ENCODE peak calls at places on chromosomes 3 and 15, in six cellular contexts. One of them, this sample, is unnamed.

GRCh38 chr3:38117748-38118420 is 19.0 kb downstream of the ACAA1 start:
- DNase-seq in cardiac muscle cell: peak
- DNase-seq in HFFc6: peak
- DNase-seq in heart left ventricle: no peak
- DNase-seq in PC-3: peak
- DNase-seq in foreskin keratinocyte: no peak
- DNase-seq in this sample: peak

GRCh38 chr3:9770276-9770812 is 597 bp upstream of the CAMK1 start:
- DNase-seq in HFFc6: no peak
- DNase-seq in PC-3: no peak
- DNase-seq in cardiac muscle cell: no peak
- DNase-seq in foreskin keratinocyte: no peak
- DNase-seq in heart left ventricle: peak
- DNase-seq in this sample: no peak

GRCh38 chr3:105837143-105837740 is 31.6 kb downstream of the CBLB start:
- DNase-seq in PC-3: no peak
- DNase-seq in foreskin keratinocyte: no peak
- DNase-seq in HFFc6: no peak
- DNase-seq in heart left ventricle: no peak
- DNase-seq in cardiac muscle cell: no peak
- DNase-seq in this sample: no peak

GRCh38 chr3:111676177-111677021 is 81.3 kb upstream of the ZBED2 start:
- DNase-seq in PC-3: peak
- DNase-seq in HFFc6: peak
- DNase-seq in foreskin keratinocyte: peak
- DNase-seq in cardiac muscle cell: no peak
- DNase-seq in heart left ventricle: no peak
- DNase-seq in this sample: no peak

GRCh38 chr3:118400086-118400485 is 634.6 kb downstream of the IGSF11 start:
- DNase-seq in HFFc6: no peak
- DNase-seq in heart left ventricle: no peak
- DNase-seq in PC-3: no peak
- DNase-seq in foreskin keratinocyte: no peak
- DNase-seq in cardiac muscle cell: no peak
- DNase-seq in this sample: no peak

GRCh38 chr3:77320514-77320913 is 280.6 kb downstream of the ROBO2 start:
- DNase-seq in heart left ventricle: no peak
- DNase-seq in cardiac muscle cell: peak
- DNase-seq in PC-3: peak
- DNase-seq in HFFc6: peak
- DNase-seq in foreskin keratinocyte: no peak
- DNase-seq in this sample: no peak

GRCh38 chr15:70262171-70262570 is 164.5 kb upstream of the TLE3 start:
- DNase-seq in PC-3: no peak
- DNase-seq in cardiac muscle cell: no peak
- DNase-seq in foreskin keratinocyte: no peak
- DNase-seq in HFFc6: no peak
- DNase-seq in heart left ventricle: no peak
- DNase-seq in this sample: no peak

GRCh38 chr3:15324335-15324734 is 8.1 kb downstream of the SH3BP5 start:
- DNase-seq in heart left ventricle: no peak
- DNase-seq in cardiac muscle cell: no peak
- DNase-seq in HFFc6: no peak
- DNase-seq in PC-3: no peak
- DNase-seq in foreskin keratinocyte: no peak
- DNase-seq in this sample: no peak

GRCh38 chr3:11555211-11555782 is 88.4 kb downstream of the VGLL4 start:
- DNase-seq in foreskin keratinocyte: no peak
- DNase-seq in cardiac muscle cell: no peak
- DNase-seq in PC-3: no peak
- DNase-seq in heart left ventricle: no peak
- DNase-seq in HFFc6: no peak
- DNase-seq in this sample: no peak

GRCh38 chr15:100623301-100623700 is 20.9 kb downstream of the ASB7 start:
- DNase-seq in heart left ventricle: no peak
- DNase-seq in PC-3: no peak
- DNase-seq in cardiac muscle cell: no peak
- DNase-seq in HFFc6: peak
- DNase-seq in foreskin keratinocyte: peak
- DNase-seq in this sample: no peak

GRCh38 chr3:178072391-178072790 is 463.8 kb upstream of the KCNMB2 start:
- DNase-seq in heart left ventricle: no peak
- DNase-seq in cardiac muscle cell: no peak
- DNase-seq in foreskin keratinocyte: no peak
- DNase-seq in HFFc6: no peak
- DNase-seq in PC-3: no peak
- DNase-seq in this sample: no peak

GRCh38 chr15:74406992-74407705 is 26.6 kb downstream of the SEMA7A start:
- DNase-seq in foreskin keratinocyte: peak
- DNase-seq in PC-3: peak
- DNase-seq in cardiac muscle cell: no peak
- DNase-seq in heart left ventricle: no peak
- DNase-seq in HFFc6: peak
- DNase-seq in this sample: peak

GRCh38 chr15:99158626-99159412 is 53.9 kb downstream of the SYNM start:
- DNase-seq in foreskin keratinocyte: no peak
- DNase-seq in PC-3: no peak
- DNase-seq in cardiac muscle cell: no peak
- DNase-seq in HFFc6: no peak
- DNase-seq in heart left ventricle: no peak
- DNase-seq in this sample: no peak

GRCh38 chr15:75123395-75123794 is 78.3 kb upstream of the C15orf39 start:
- DNase-seq in heart left ventricle: no peak
- DNase-seq in PC-3: peak
- DNase-seq in foreskin keratinocyte: no peak
- DNase-seq in cardiac muscle cell: no peak
- DNase-seq in HFFc6: peak
- DNase-seq in this sample: no peak

GRCh38 chr3:54967586-54968244 is 39.9 kb upstream of the LRTM1 start:
- DNase-seq in foreskin keratinocyte: no peak
- DNase-seq in HFFc6: peak
- DNase-seq in heart left ventricle: no peak
- DNase-seq in PC-3: no peak
- DNase-seq in cardiac muscle cell: no peak
- DNase-seq in this sample: no peak

GRCh38 chr15:70245932-70246622 is 148.4 kb upstream of the TLE3 start:
- DNase-seq in foreskin keratinocyte: no peak
- DNase-seq in cardiac muscle cell: no peak
- DNase-seq in HFFc6: peak
- DNase-seq in PC-3: peak
- DNase-seq in heart left ventricle: peak
- DNase-seq in this sample: no peak

GRCh38 chr3:127712881-127713771 is 40.4 kb downstream of the ABTB1 start:
- DNase-seq in cardiac muscle cell: no peak
- DNase-seq in PC-3: no peak
- DNase-seq in foreskin keratinocyte: no peak
- DNase-seq in heart left ventricle: no peak
- DNase-seq in HFFc6: no peak
- DNase-seq in this sample: no peak

GRCh38 chr3:114218006-114218405 is 19.4 kb downstream of the ZNF80 start:
- DNase-seq in HFFc6: no peak
- DNase-seq in cardiac muscle cell: no peak
- DNase-seq in PC-3: no peak
- DNase-seq in heart left ventricle: no peak
- DNase-seq in foreskin keratinocyte: no peak
- DNase-seq in this sample: no peak

GRCh38 chr3:15860014-15860934 is 62.5 kb upstream of the ANKRD28 start:
- DNase-seq in HFFc6: peak
- DNase-seq in PC-3: peak
- DNase-seq in cardiac muscle cell: peak
- DNase-seq in heart left ventricle: no peak
- DNase-seq in foreskin keratinocyte: peak
- DNase-seq in this sample: peak

GRCh38 chr15:49506341-49506740 is 83.3 kb downstream of the FGF7 start:
- DNase-seq in foreskin keratinocyte: peak
- DNase-seq in heart left ventricle: no peak
- DNase-seq in PC-3: no peak
- DNase-seq in cardiac muscle cell: no peak
- DNase-seq in HFFc6: no peak
- DNase-seq in this sample: no peak

GRCh38 chr3:184327171-184327570 is 10.2 kb upstream of the FAM131A start:
- DNase-seq in cardiac muscle cell: no peak
- DNase-seq in PC-3: no peak
- DNase-seq in heart left ventricle: no peak
- DNase-seq in HFFc6: no peak
- DNase-seq in foreskin keratinocyte: no peak
- DNase-seq in this sample: no peak

GRCh38 chr3:24119321-24119751 is 174.2 kb downstream of the NR1D2 start:
- DNase-seq in heart left ventricle: no peak
- DNase-seq in cardiac muscle cell: no peak
- DNase-seq in foreskin keratinocyte: no peak
- DNase-seq in HFFc6: peak
- DNase-seq in PC-3: peak
- DNase-seq in this sample: no peak

GRCh38 chr3:4507010-4507596 is 14.0 kb downstream of the ITPR1 start:
- DNase-seq in cardiac muscle cell: no peak
- DNase-seq in foreskin keratinocyte: no peak
- DNase-seq in PC-3: no peak
- DNase-seq in HFFc6: no peak
- DNase-seq in heart left ventricle: no peak
- DNase-seq in this sample: no peak

DNA sequence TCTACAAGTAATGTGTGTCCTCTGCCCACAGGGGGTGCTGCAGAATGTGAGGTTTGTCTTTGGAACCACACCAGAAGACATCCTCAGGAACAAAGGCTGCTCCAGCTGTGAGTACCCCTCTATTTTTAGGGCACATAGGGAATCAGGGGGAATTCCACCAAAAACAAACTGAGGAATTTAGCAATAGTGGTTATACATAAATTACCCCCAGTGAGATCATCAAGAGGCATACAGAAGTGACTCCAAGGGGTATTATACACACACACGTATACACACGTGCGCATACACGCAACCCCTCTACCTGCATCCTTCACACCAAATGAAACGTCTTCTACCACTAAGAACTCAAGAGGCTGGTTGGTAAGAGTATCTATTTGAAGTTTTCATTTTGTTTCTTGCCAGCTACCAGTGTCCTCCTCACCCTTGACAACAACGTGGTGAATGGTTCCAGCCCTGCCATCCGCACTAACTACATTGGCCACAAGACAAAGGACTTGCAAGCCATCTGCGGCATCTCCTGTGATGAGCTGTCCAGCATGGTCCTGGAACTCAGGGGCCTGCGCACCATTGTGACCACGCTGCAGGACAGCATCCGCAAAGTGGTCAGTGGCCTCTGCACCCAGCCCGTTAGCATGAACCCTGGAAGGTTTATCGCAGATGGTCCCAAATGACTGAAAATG is 2.8 kb downstream of the THBS1 start:
- DNase-seq in foreskin keratinocyte: peak
- DNase-seq in cardiac muscle cell: peak
- DNase-seq in HFFc6: peak
- DNase-seq in heart left ventricle: no peak
- DNase-seq in PC-3: peak
- DNase-seq in this sample: no peak
- TF ChIP-seq CTCF in foreskin keratinocyte: peak
- TF ChIP-seq CTCF in cardiac muscle cell: peak
- TF ChIP-seq CTCF in HFFc6: peak
- TF ChIP-seq CTCF in heart left ventricle: no peak
- TF ChIP-seq CTCF in PC-3: peak
- TF ChIP-seq CTCF in this sample: peak

DNA sequence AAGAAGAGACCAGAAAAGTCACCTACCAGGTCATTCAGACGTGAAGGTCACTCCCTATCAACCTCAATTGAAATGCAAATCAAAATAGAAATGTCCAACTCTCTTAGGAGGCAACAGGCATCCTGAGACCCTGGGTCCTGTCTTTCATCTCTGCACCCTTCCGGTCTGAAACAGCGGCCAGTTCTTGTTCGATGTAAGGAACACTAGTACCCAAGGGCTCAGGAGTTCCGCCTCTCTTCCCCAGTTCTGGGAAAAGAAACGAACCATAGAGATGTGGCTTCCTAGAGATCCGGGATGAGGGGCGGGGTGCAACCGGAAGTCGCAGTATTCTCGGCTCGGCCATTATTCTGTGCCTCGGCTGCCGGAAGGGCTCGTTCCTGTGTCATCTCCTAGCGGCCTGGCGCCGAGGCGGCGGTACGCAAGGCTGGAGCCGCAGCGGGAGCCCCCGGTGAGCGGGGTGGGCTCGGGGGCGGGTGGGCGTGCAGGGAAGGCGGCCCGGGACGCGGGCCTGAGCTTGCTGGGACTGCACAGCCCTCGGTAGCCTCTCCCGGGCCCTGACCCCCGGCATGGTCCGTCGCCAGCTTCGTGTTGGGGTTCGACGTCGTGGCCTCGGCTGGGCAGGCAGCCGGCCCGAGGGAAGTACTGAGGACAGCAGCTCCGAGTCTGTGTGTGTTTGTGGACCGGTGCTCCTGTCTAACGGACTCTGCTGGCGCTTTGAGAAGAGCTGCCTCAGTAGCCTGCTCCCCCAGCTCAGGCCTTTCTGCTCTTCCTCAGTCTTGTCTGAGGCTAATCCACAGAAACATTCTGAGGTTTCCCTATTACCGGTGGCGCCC is at the start of gene ZNF197:
- DNase-seq in foreskin keratinocyte: peak
- DNase-seq in cardiac muscle cell: peak
- DNase-seq in heart left ventricle: peak
- DNase-seq in PC-3: peak
- DNase-seq in HFFc6: peak
- DNase-seq in this sample: peak
- TF ChIP-seq CTCF in foreskin keratinocyte: peak
- TF ChIP-seq CTCF in cardiac muscle cell: no peak
- TF ChIP-seq CTCF in heart left ventricle: no peak
- TF ChIP-seq CTCF in PC-3: no peak
- TF ChIP-seq CTCF in HFFc6: peak
- TF ChIP-seq CTCF in this sample: peak

GRCh38 chr15:73240864-73241499 is 127.8 kb downstream of the HCN4 start:
- DNase-seq in cardiac muscle cell: peak
- DNase-seq in PC-3: peak
- DNase-seq in heart left ventricle: peak
- DNase-seq in foreskin keratinocyte: no peak
- DNase-seq in HFFc6: peak
- DNase-seq in this sample: peak

GRCh38 chr15:73239564-73240208 is 129.1 kb downstream of the HCN4 start:
- DNase-seq in foreskin keratinocyte: no peak
- DNase-seq in PC-3: peak
- DNase-seq in heart left ventricle: no peak
- DNase-seq in cardiac muscle cell: no peak
- DNase-seq in HFFc6: no peak
- DNase-seq in this sample: no peak

GRCh38 chr15:73246898-73247297 is 121.9 kb downstream of the HCN4 start:
- DNase-seq in PC-3: no peak
- DNase-seq in foreskin keratinocyte: no peak
- DNase-seq in cardiac muscle cell: no peak
- DNase-seq in heart left ventricle: no peak
- DNase-seq in HFFc6: no peak
- DNase-seq in this sample: no peak

GRCh38 chr15:73246411-73246810 is 122.3 kb downstream of the HCN4 start:
- DNase-seq in foreskin keratinocyte: no peak
- DNase-seq in heart left ventricle: no peak
- DNase-seq in cardiac muscle cell: no peak
- DNase-seq in PC-3: no peak
- DNase-seq in HFFc6: no peak
- DNase-seq in this sample: no peak

GRCh38 chr15:73244333-73244732 is 124.4 kb downstream of the HCN4 start:
- DNase-seq in heart left ventricle: no peak
- DNase-seq in PC-3: peak
- DNase-seq in cardiac muscle cell: peak
- DNase-seq in HFFc6: no peak
- DNase-seq in foreskin keratinocyte: no peak
- DNase-seq in this sample: no peak
- TF ChIP-seq CTCF in heart left ventricle: no peak
- TF ChIP-seq CTCF in PC-3: peak
- TF ChIP-seq CTCF in cardiac muscle cell: peak
- TF ChIP-seq CTCF in HFFc6: peak
- TF ChIP-seq CTCF in foreskin keratinocyte: peak
- TF ChIP-seq CTCF in this sample: peak

GRCh38 chr3:123071146-123071545 is 4.3 kb downstream of the PDIA5 start:
- DNase-seq in foreskin keratinocyte: no peak
- DNase-seq in HFFc6: no peak
- DNase-seq in PC-3: no peak
- DNase-seq in cardiac muscle cell: no peak
- DNase-seq in heart left ventricle: no peak
- DNase-seq in this sample: no peak
- TF ChIP-seq CTCF in foreskin keratinocyte: no peak
- TF ChIP-seq CTCF in HFFc6: peak
- TF ChIP-seq CTCF in PC-3: no peak
- TF ChIP-seq CTCF in cardiac muscle cell: peak
- TF ChIP-seq CTCF in heart left ventricle: no peak
- TF ChIP-seq CTCF in this sample: peak

This sample was measured in neural crest cell.